ENCODE peak calls at places on chromosomes 16 and 17, in nine cellular contexts. R is heart right ventricle, X is breast epithelium, P is astrocyte of the cerebellum, A is dorsolateral prefrontal cortex, K is A549, J is astrocyte, D is uterus, T is OCI-LY7. F is an unnamed sample.

GRCh38 chr16:85206472-85207356 is 94.4 kb upstream of the CIBAR2 start:
- DNase-seq in R (peak), X (peak), P (no peak), A (peak), K (no peak), J (no peak), D (peak), T (no peak), F (no peak)

GRCh38 chr17:61349350-61349749 is 50.3 kb upstream of the TBX2 start:
- DNase-seq in R (no peak), X (no peak), P (no peak), A (no peak), K (no peak), J (no peak), D (no peak), T (no peak), F (no peak)

GRCh38 chr16:8892101-8892575 is 10.0 kb downstream of the LITAFD start:
- DNase-seq in R (no peak), X (no peak), P (no peak), A (no peak), K (no peak), J (no peak), D (no peak), T (no peak), F (peak)

GRCh38 chr17:61303334-61304096 is 96.1 kb upstream of the TBX2 start:
- DNase-seq in R (no peak), X (no peak), P (no peak), A (no peak), K (no peak), J (no peak), D (no peak), T (no peak), F (no peak)

GRCh38 chr16:695355-696089 is 5.3 kb upstream of the WDR24 start:
- DNase-seq in R (no peak), X (peak), P (no peak), A (peak), K (peak), J (no peak), D (no peak), T (no peak), F (peak)

GRCh38 chr17:74744349-74744713 is 4.1 kb upstream of the NHERF1 start:
- DNase-seq in R (no peak), X (no peak), P (no peak), A (no peak), K (no peak), J (no peak), D (no peak), T (no peak), F (no peak)

GRCh38 chr16:56426585-56426984 is 1.2 kb upstream of the AMFR start:
- DNase-seq in R (no peak), X (no peak), P (no peak), A (no peak), K (no peak), J (no peak), D (no peak), T (no peak), F (no peak)

GRCh38 chr16:77896357-77896972 is 108.1 kb downstream of the VAT1L start:
- DNase-seq in R (no peak), X (no peak), P (no peak), A (no peak), K (no peak), J (no peak), D (no peak), T (no peak), F (no peak)

GRCh38 chr17:50559674-50560184 is 786 bp upstream of the CACNA1G start:
- DNase-seq in R (peak), X (peak), P (no peak), A (peak), K (peak), J (peak), D (peak), T (no peak), F (peak)

GRCh38 chr16:8374586-8374985 is 215.7 kb downstream of the TMEM114 start:
- DNase-seq in R (no peak), X (no peak), P (no peak), A (no peak), K (no peak), J (no peak), D (no peak), T (no peak), F (no peak)

GRCh38 chr16:75279277-75279676 is 27.9 kb upstream of the BCAR1 start:
- DNase-seq in R (no peak), X (no peak), P (no peak), A (no peak), K (no peak), J (no peak), D (no peak), T (no peak), F (no peak)

GRCh38 chr16:29712770-29713169 is 33.0 kb downstream of the C16orf54 start:
- DNase-seq in R (no peak), X (no peak), P (no peak), A (no peak), K (no peak), J (no peak), D (no peak), T (no peak), F (no peak)

GRCh38 chr17:30970757-30971567 is at the start of gene RNF135:
- DNase-seq in R (peak), X (peak), P (peak), A (peak), K (peak), J (peak), D (peak), T (no peak), F (peak)

GRCh38 chr16:27191352-27191924 is 11.9 kb upstream of the KDM8 start:
- DNase-seq in R (no peak), X (no peak), P (no peak), A (no peak), K (no peak), J (no peak), D (no peak), T (no peak), F (no peak)

GRCh38 chr17:38674013-38674748 is 576 bp downstream of the EPOP start:
- DNase-seq in R (no peak), X (no peak), P (no peak), A (no peak), K (peak), J (no peak), D (peak), T (peak), F (peak)

GRCh38 chr17:38454528-38454927 is 26.3 kb downstream of the ARHGAP23 start:
- DNase-seq in R (peak), X (peak), P (peak), A (peak), K (peak), J (peak), D (peak), T (no peak), F (peak)

GRCh38 chr16:72905581-72905980 is 142.3 kb downstream of the ZFHX3 start:
- DNase-seq in R (no peak), X (no peak), P (no peak), A (no peak), K (no peak), J (peak), D (no peak), T (no peak), F (no peak)

GRCh38 chr17:37179893-37180292 is 195.9 kb upstream of the C17orf78 start:
- DNase-seq in R (no peak), X (no peak), P (peak), A (no peak), K (no peak), J (peak), D (no peak), T (no peak), F (no peak)

GRCh38 chr17:61648587-61648986 is 57.6 kb upstream of the NACA2 start:
- DNase-seq in R (no peak), X (no peak), P (no peak), A (no peak), K (no peak), J (no peak), D (no peak), T (no peak), F (no peak)

GRCh38 chr16:85004587-85005205 is 6.6 kb downstream of the ZDHHC7 start:
- DNase-seq in R (no peak), X (no peak), P (peak), A (no peak), K (peak), J (peak), D (peak), T (no peak), F (no peak)

GRCh38 chr17:68601565-68602266 is 549 bp upstream of the FAM20A start:
- DNase-seq in R (no peak), X (no peak), P (no peak), A (no peak), K (no peak), J (no peak), D (no peak), T (no peak), F (no peak)
- H3K4me3 ChIP-seq in R (peak), X (peak), P (no peak), A (peak), K (peak), J (no peak), D (peak), T (no peak), F (no peak)

DNA sequence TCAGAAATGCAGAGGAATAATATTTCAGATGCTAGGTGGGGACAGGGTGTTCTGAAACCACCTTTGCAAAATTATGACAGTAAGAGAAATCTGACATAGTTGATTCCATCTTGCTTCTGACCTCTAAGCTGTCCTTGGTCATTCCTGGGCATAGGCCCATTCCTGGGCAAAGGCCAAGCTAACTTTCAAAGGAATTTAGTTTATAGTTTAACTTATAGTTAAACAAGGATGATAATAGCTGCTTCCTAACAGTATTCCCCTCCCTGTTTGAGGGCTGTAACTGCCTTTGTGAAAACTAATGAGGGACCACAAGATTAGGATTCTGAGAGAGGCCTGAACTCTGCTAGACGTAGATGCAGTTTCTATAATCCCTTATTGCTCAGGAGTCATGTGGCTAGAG is 80.1 kb upstream of the ASIC2 start:
- DNase-seq in R (no peak), X (no peak), P (no peak), A (no peak), K (no peak), J (no peak), D (no peak), T (no peak), F (no peak)
- H3K4me3 ChIP-seq in R (no peak), X (no peak), P (no peak), A (no peak), K (no peak), J (no peak), D (no peak), T (no peak), F (no peak)

GRCh38 chr16:87808108-87808507 is 42.3 kb upstream of the KLHDC4 start:
- DNase-seq in R (no peak), X (no peak), P (no peak), A (no peak), K (no peak), J (no peak), D (no peak), T (no peak), F (no peak)

GRCh38 chr16:87803385-87803784 is 37.6 kb upstream of the KLHDC4 start:
- DNase-seq in R (no peak), X (no peak), P (no peak), A (no peak), K (no peak), J (no peak), D (no peak), T (no peak), F (no peak)

GRCh38 chr16:87806608-87807546 is 41.1 kb upstream of the KLHDC4 start:
- DNase-seq in R (peak), X (peak), P (no peak), A (peak), K (peak), J (peak), D (no peak), T (peak), F (peak)

GRCh38 chr16:87809150-87809902 is 43.5 kb upstream of the KLHDC4 start:
- DNase-seq in R (no peak), X (no peak), P (no peak), A (no peak), K (no peak), J (no peak), D (no peak), T (peak), F (no peak)

GRCh38 chr16:87806246-87806607 is 40.4 kb upstream of the KLHDC4 start:
- DNase-seq in R (no peak), X (no peak), P (no peak), A (no peak), K (no peak), J (peak), D (no peak), T (no peak), F (no peak)
- H3K4me3 ChIP-seq in R (peak), X (peak), P (no peak), A (peak), K (peak), J (peak), D (no peak), T (peak), F (no peak)

DNA sequence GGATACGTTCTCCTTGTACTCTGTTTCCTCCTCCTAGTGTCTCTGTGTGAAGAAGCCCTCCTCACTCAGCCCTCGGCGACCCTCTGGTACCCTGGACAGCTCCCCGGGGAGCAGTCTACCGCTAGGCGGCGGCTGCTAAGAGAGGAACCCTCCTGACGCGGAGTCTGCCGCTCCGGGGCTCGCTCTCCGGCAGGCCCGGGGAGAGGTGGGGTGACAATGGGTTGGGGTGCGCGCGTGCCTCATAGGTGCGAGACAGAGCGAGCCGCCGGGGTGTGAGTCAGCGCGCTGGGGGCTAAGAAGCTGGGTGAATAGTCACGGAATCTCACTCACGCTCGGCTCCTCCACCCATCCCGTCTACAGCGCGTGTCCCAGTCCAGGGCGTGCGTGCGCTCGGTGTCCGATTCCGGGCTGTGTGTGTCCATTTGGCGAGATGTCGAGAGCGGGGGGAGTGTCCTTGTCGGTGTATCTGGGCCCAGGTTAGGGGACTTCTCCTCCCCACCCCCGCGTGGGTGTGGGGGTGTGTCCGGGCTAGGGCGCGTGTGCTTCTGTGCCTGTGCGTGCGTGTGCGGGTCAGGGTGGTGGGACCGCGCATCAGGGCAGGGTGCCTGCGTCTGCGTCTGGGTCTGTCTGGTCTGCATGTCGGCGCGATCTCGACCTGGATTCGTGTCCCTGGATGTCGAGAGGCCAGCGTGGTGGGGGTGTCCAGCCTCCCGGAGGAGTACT is 578 bp upstream of the HS3ST2 start:
- DNase-seq in R (peak), X (no peak), P (no peak), A (peak), K (no peak), J (peak), D (no peak), T (no peak), F (peak)
- H3K4me3 ChIP-seq in R (peak), X (peak), P (no peak), A (peak), K (no peak), J (no peak), D (peak), T (no peak), F (no peak)

GRCh38 chr17:16820161-16820877 is 130.3 kb downstream of the CCDC144A start:
- DNase-seq in R (peak), X (no peak), P (no peak), A (no peak), K (no peak), J (no peak), D (no peak), T (no peak), F (no peak)
- H3K4me3 ChIP-seq in R (no peak), X (no peak), P (no peak), A (no peak), K (no peak), J (no peak), D (no peak), T (no peak), F (no peak)

GRCh38 chr17:7240375-7240774 is 1.1 kb upstream of the PHF23 start:
- DNase-seq in R (no peak), X (no peak), P (no peak), A (no peak), K (no peak), J (no peak), D (no peak), T (no peak), F (no peak)
- H3K4me3 ChIP-seq in R (peak), X (peak), P (peak), A (peak), K (peak), J (peak), D (peak), T (peak), F (no peak)

GRCh38 chr17:21532763-21533385 is 156.7 kb downstream of the KCNJ12 start:
- DNase-seq in R (no peak), X (no peak), P (no peak), A (no peak), K (no peak), J (no peak), D (no peak), T (no peak), F (no peak)
- H3K4me3 ChIP-seq in R (no peak), X (no peak), P (no peak), A (no peak), K (no peak), J (no peak), D (no peak), T (no peak), F (no peak)

GRCh38 chr17:42547001-42547461 is 5.7 kb upstream of the HSD17B1 start:
- DNase-seq in R (no peak), X (no peak), P (no peak), A (no peak), K (no peak), J (no peak), D (no peak), T (no peak), F (no peak)
- H3K4me3 ChIP-seq in R (no peak), X (no peak), P (no peak), A (no peak), K (no peak), J (no peak), D (no peak), T (no peak), F (no peak)

GRCh38 chr16:90046971-90047713 is 27.9 kb upstream of the DBNDD1 start:
- DNase-seq in R (peak), X (peak), P (no peak), A (no peak), K (no peak), J (peak), D (peak), T (no peak), F (no peak)
- H3K4me3 ChIP-seq in R (peak), X (peak), P (peak), A (peak), K (peak), J (peak), D (peak), T (no peak), F (peak)

F was measured in lower leg skin.